ENCODE peak calls at places on chromosome 20, in six cellular contexts. T is SW 1271, M is T follicular helper cell, U is nucleus accumbens, F is LoVo, E is endodermal cell. K is an unnamed sample.

GRCh38 chr20:53800883-53801604 is 207.4 kb upstream of the ZNF217 start:
- DNase-seq in E (peak; percentile 61), T (no peak), F (peak; percentile 75), U (no peak), M (no peak), K (no peak)

GRCh38 chr20:4406627-4407026 is 315.1 kb upstream of the PRND start:
- DNase-seq in M (no peak), U (peak; percentile 31), T (no peak), F (peak; percentile 16), E (no peak), K (no peak)

GRCh38 chr20:62648318-62648995 is 6.2 kb downstream of the SLCO4A1 start:
- DNase-seq in F (no peak), M (no peak), U (no peak), E (no peak), T (no peak), K (no peak)

GRCh38 chr20:32282461-32282860 is 5.0 kb downstream of the KIF3B start:
- DNase-seq in M (no peak), U (peak; percentile 10), F (no peak), T (no peak), E (no peak), K (no peak)

GRCh38 chr20:13868331-13868730 is 83.5 kb downstream of the NDUFAF5 start:
- DNase-seq in M (no peak), F (no peak), U (no peak), E (no peak), T (no peak), K (no peak)

GRCh38 chr20:16922834-16923233 is 174.7 kb downstream of the OTOR start:
- DNase-seq in F (no peak), E (no peak), U (no peak), T (peak; percentile 51), M (no peak), K (no peak)

GRCh38 chr20:49656304-49656703 is 57.4 kb downstream of the B4GALT5 start:
- DNase-seq in E (no peak), F (no peak), T (no peak), M (no peak), U (peak; percentile 74), K (no peak)

GRCh38 chr20:58781138-58781537 is 69.6 kb downstream of the GNAS-AS1 start:
- DNase-seq in T (no peak), U (no peak), F (no peak), E (no peak), M (no peak), K (no peak)

GRCh38 chr20:43955244-43956191 is 40.9 kb downstream of the TOX2 start:
- DNase-seq in M (peak; percentile 33), U (no peak), F (peak; percentile 88), T (peak; percentile 98), E (peak; percentile 61), K (no peak)

GRCh38 chr20:10653593-10654288 is 20.1 kb downstream of the JAG1 start:
- DNase-seq in U (peak; percentile 80), E (no peak), F (no peak), M (no peak), T (no peak), K (no peak)

GRCh38 chr20:33130553-33130952 is 37.4 kb upstream of the BPIFA2 start:
- DNase-seq in M (no peak), T (no peak), F (no peak), E (peak; percentile 23), U (no peak), K (no peak)

GRCh38 chr20:46482864-46483263 is 30.5 kb downstream of the ZNF334 start:
- DNase-seq in T (no peak), M (no peak), E (no peak), U (no peak), F (no peak), K (no peak)

GRCh38 chr20:35791823-35792222 is 20.0 kb downstream of the PHF20 start:
- DNase-seq in E (no peak), F (no peak), M (no peak), T (no peak), U (no peak), K (no peak)

GRCh38 chr20:860891-861290 is 27.4 kb downstream of the FAM110A start:
- DNase-seq in E (no peak), F (no peak), T (no peak), U (no peak), M (no peak), K (no peak)

GRCh38 chr20:36093025-36093803 is 61.3 kb upstream of the EPB41L1 start:
- DNase-seq in E (no peak), U (peak; percentile 17), F (no peak), M (no peak), T (no peak), K (peak; percentile 58)

GRCh38 chr20:21516861-21517565 is 3.1 kb upstream of the NKX2-2 start:
- DNase-seq in T (no peak), M (no peak), E (peak; percentile 78), F (no peak), U (no peak), K (peak; percentile 79)

GRCh38 chr20:57281900-57282299 is 15.5 kb upstream of the BMP7 start:
- DNase-seq in T (no peak), E (no peak), U (no peak), M (no peak), F (no peak), K (no peak)

GRCh38 chr20:63397946-63398450 is 36.8 kb upstream of the CHRNA4 start:
- DNase-seq in F (no peak), E (no peak), U (no peak), M (no peak), T (no peak), K (no peak)

GRCh38 chr20:63267681-63268080 is 4.9 kb upstream of the ARFGAP1 start:
- DNase-seq in E (no peak), M (no peak), T (no peak), U (no peak), F (no peak), K (no peak)

GRCh38 chr20:5356921-5357320 is 40.2 kb upstream of the PROKR2 start:
- DNase-seq in F (no peak), M (no peak), E (no peak), T (no peak), U (no peak), K (no peak)

GRCh38 chr20:44625361-44625760 is 26.1 kb downstream of the ADA start:
- DNase-seq in M (no peak), E (no peak), U (no peak), F (no peak), T (no peak), K (no peak)

GRCh38 chr20:23541330-23541729 is 27.0 kb downstream of the CST9L start:
- DNase-seq in U (no peak), T (no peak), E (peak; percentile 55), F (no peak), M (no peak), K (peak; percentile 52)

GRCh38 chr20:63932606-63933160 is 23.5 kb downstream of the UCKL1 start:
- DNase-seq in M (no peak), T (no peak), U (no peak), E (peak; percentile 53), F (no peak), K (peak; percentile 39)

GRCh38 chr20:47392015-47392720 is 35.7 kb upstream of the ZMYND8 start:
- DNase-seq in U (no peak), F (peak; percentile 75), T (peak; percentile 71), M (no peak), E (no peak), K (no peak)

GRCh38 chr20:63751471-63752271 is 12.1 kb downstream of the SLC2A4RG start:
- DNase-seq in F (no peak), E (peak; percentile 60), T (no peak), U (no peak), M (no peak), K (peak; percentile 84)

GRCh38 chr20:19022118-19022575 is 190.3 kb upstream of the SLC24A3 start:
- DNase-seq in F (no peak), U (no peak), T (no peak), M (no peak), E (no peak), K (no peak)

GRCh38 chr20:58691405-58691772 is 1.2 kb upstream of the NPEPL1 start:
- DNase-seq in T (no peak), E (peak; percentile 50), F (no peak), U (no peak), M (no peak), K (peak; percentile 56)

GRCh38 chr20:57387463-57387862 is 3.7 kb upstream of the RBM38 start:
- DNase-seq in U (no peak), F (no peak), T (no peak), E (no peak), M (no peak), K (peak; percentile 8)

GRCh38 chr20:35091808-35092523 is 641 bp downstream of the TRPC4AP start:
- DNase-seq in M (no peak), U (no peak), T (peak; percentile 72), E (no peak), F (no peak), K (no peak)

GRCh38 chr20:53608456-53609413 is 15.1 kb upstream of the ZNF217 start:
- DNase-seq in E (peak; percentile 71), M (no peak), U (no peak), F (peak; percentile 89), T (no peak), K (peak; percentile 57)

GRCh38 chr20:46049815-46050214 is 20.8 kb downstream of the SLC12A5 start:
- DNase-seq in F (no peak), E (no peak), U (no peak), M (no peak), T (no peak), K (no peak)

GRCh38 chr20:8242066-8242465 is 110.0 kb downstream of the PLCB1 start:
- DNase-seq in E (no peak), M (no peak), U (no peak), T (no peak), F (no peak), K (no peak)

GRCh38 chr20:44644384-44645131 is 6.9 kb downstream of the ADA start:
- DNase-seq in U (no peak), E (peak; percentile 64), T (no peak), M (no peak), F (no peak), K (no peak)

GRCh38 chr20:1278993-1279392 is 12.9 kb downstream of the SNPH start:
- DNase-seq in E (no peak), M (no peak), F (no peak), T (no peak), U (no peak), K (no peak)

GRCh38 chr20:35269055-35269781 is 8.7 kb downstream of the MMP24OS start:
- DNase-seq in E (peak; percentile 96), T (peak; percentile 87), F (peak; percentile 47), U (peak; percentile 15), M (no peak), K (peak; percentile 95)

GRCh38 chr20:35616465-35617396 is 1.1 kb downstream of the SPAG4 start:
- DNase-seq in M (peak; percentile 45), U (no peak), F (peak; percentile 25), T (peak; percentile 95), E (peak; percentile 100), K (peak; percentile 88)

GRCh38 chr20:49392745-49393144 is 89.7 kb downstream of the KCNB1 start:
- DNase-seq in F (no peak), M (no peak), U (no peak), T (no peak), E (no peak), K (no peak)

GRCh38 chr20:25213566-25214415 is 18.3 kb downstream of the ENTPD6 start:
- DNase-seq in U (no peak), M (no peak), F (no peak), T (no peak), E (no peak), K (no peak)